ENCODE peak calls at places on chromosomes 3 and 15, in seven cellular contexts. M is spleen, I is HCT116, N is A549, X is tibial nerve, H is transverse colon, T is sigmoid colon. R is an unnamed sample.

GRCh38 chr3:136283627-136284026 is 33.5 kb downstream of the PCCB start:
- DNase-seq in I (no peak), X (no peak), N (no peak), H (no peak), T (no peak), M (no peak), R (no peak)

GRCh38 chr3:72338942-72339749 is 509.1 kb downstream of the SHQ1 start:
- DNase-seq in H (no peak), T (no peak), M (peak), N (peak), I (peak), X (no peak), R (peak)

GRCh38 chr15:62603757-62604156 is 438.7 kb upstream of the C2CD4B start:
- DNase-seq in X (no peak), H (peak), M (no peak), T (no peak), N (no peak), I (no peak), R (no peak)

GRCh38 chr15:69951511-69952209 is 146.1 kb downstream of the TLE3 start:
- DNase-seq in M (no peak), N (no peak), T (no peak), H (no peak), I (no peak), X (no peak), R (no peak)

GRCh38 chr3:176097036-176097435 is 1100.2 kb downstream of the TBL1XR1 start:
- DNase-seq in H (no peak), M (no peak), T (no peak), X (no peak), I (no peak), N (no peak), R (no peak)

GRCh38 chr3:72317491-72317890 is 530.8 kb downstream of the SHQ1 start:
- DNase-seq in M (no peak), I (no peak), T (no peak), N (no peak), H (no peak), X (no peak), R (no peak)

GRCh38 chr3:117788086-117788485 is 1078.5 kb downstream of the TUSC7 start:
- DNase-seq in I (no peak), N (no peak), H (no peak), M (no peak), X (no peak), T (no peak), R (no peak)

GRCh38 chr3:151305081-151305777 is 11.4 kb downstream of the GPR87 start:
- DNase-seq in H (peak), I (peak), T (peak), X (peak), M (no peak), N (peak), R (peak)

GRCh38 chr15:70354260-70354894 is 256.7 kb upstream of the TLE3 start:
- DNase-seq in X (no peak), H (no peak), N (no peak), I (no peak), M (no peak), T (no peak), R (no peak)

GRCh38 chr3:195150194-195151118 is 120.5 kb downstream of the XXYLT1 start:
- DNase-seq in H (peak), T (peak), X (no peak), I (no peak), N (no peak), M (peak), R (peak)

GRCh38 chr3:127820871-127821853 is 1.2 kb downstream of the MGLL start:
- DNase-seq in X (no peak), H (peak), T (no peak), I (no peak), M (peak), N (no peak), R (no peak)

GRCh38 chr15:67941643-67942315 is 101.9 kb upstream of the RNU6-1 start:
- DNase-seq in X (no peak), H (no peak), I (no peak), M (no peak), T (no peak), N (no peak), R (no peak)

GRCh38 chr3:186566772-186567071 is 417 bp downstream of the TBCCD1 start:
- DNase-seq in M (no peak), T (no peak), N (no peak), H (no peak), X (no peak), I (no peak), R (no peak)

GRCh38 chr3:154657265-154657664 is 227.3 kb upstream of the GPR149 start:
- DNase-seq in I (no peak), M (no peak), X (no peak), T (no peak), N (no peak), H (no peak), R (no peak)

GRCh38 chr3:68032219-68032618 is 377.8 kb upstream of the SUCLG2 start:
- DNase-seq in M (no peak), I (no peak), H (no peak), X (no peak), N (no peak), T (no peak), R (no peak)
- TF ChIP-seq POLR2A in M (no peak), I (no peak), H (no peak), X (no peak), N (no peak), T (no peak), R (no peak)

GRCh38 chr3:129312021-129312639 is 33.5 kb downstream of the HMCES start:
- DNase-seq in H (peak), M (no peak), N (no peak), T (no peak), X (no peak), I (no peak), R (no peak)
- TF ChIP-seq POLR2A in H (no peak), M (no peak), N (no peak), T (no peak), X (no peak), I (no peak), R (no peak)

GRCh38 chr15:88467073-88467934 is at the start of the genes MRPL46 and MRPS11:
- DNase-seq in T (peak), H (peak), N (peak), M (peak), I (peak), X (peak), R (peak)
- TF ChIP-seq POLR2A in T (no peak), H (peak), N (peak), M (no peak), I (peak), X (no peak), R (peak)

GRCh38 chr3:50237754-50238548 is 1.9 kb downstream of the GNAI2 start:
- DNase-seq in N (no peak), X (peak), T (peak), I (no peak), H (peak), M (peak), R (peak)
- TF ChIP-seq POLR2A in N (no peak), X (peak), T (peak), I (no peak), H (peak), M (no peak), R (peak)

DNA sequence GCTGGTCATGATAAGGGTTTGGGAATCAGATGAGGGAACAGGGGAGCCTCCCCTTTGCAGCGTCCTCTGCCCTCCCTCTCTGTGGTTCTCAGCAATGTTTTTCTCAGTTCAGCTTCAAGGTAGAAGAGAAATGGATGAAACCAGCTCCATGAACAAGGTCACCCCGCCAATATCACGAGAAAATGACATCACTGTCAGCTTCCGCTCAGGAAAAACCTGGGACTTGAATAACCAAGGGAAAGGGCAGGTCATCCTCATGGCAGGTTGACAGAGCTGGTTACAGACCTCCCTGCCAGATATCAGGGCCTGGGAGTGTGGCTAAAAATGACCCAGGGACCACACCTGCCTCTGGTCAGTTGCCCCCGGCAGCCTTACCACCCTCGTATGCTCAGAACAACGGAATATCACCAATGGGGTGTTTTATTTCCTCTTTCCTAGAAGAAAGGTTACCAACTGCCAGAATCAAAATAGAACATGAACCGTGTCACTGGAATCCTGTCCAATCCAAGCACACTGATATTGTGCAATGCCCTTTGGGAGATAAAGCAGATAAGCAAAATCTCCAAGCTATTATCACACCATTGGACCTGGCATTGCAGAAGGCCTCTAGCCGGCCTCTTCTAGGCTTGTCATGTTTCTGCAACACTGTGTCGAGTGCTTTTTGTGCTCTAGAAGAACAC is 26.1 kb downstream of the LSM3 start:
- DNase-seq in M (no peak), X (peak), H (peak), N (no peak), I (no peak), T (peak), R (no peak)
- TF ChIP-seq POLR2A in M (no peak), X (no peak), H (no peak), N (no peak), I (no peak), T (no peak), R (no peak)